ENCODE peak calls at places on chromosomes 6 and 20, in five cellular contexts. H, N, X, Q and B are unnamed samples.

GRCh38 chr20:44572551-44573500 is 9.6 kb upstream of the PKIG start:
- DNase-seq in H (peak; percentile 74), N (no peak), X (no peak), Q (no peak), B (peak; percentile 91)

GRCh38 chr20:52003976-52004375 is 187.6 kb downstream of the ZFP64 start:
- DNase-seq in H (no peak), N (no peak), X (no peak), Q (no peak), B (no peak)

GRCh38 chr6:16470502-16471221 is 232.3 kb downstream of the GMPR start:
- DNase-seq in H (no peak), N (no peak), X (no peak), Q (no peak), B (no peak)

GRCh38 chr6:11769816-11770545 is 8.6 kb downstream of the ADTRP start:
- DNase-seq in H (no peak), N (no peak), X (no peak), Q (no peak), B (no peak)

GRCh38 chr6:21722488-21722887 is 128.9 kb downstream of the SOX4 start:
- DNase-seq in H (no peak), N (no peak), X (no peak), Q (no peak), B (no peak)

GRCh38 chr6:2183235-2183634 is 62.2 kb downstream of the GMDS start:
- DNase-seq in H (no peak), N (no peak), X (no peak), Q (no peak), B (no peak)

GRCh38 chr20:38216736-38217595 is 43.6 kb downstream of the KIAA1755 start:
- DNase-seq in H (no peak), N (no peak), X (no peak), Q (no peak), B (no peak)

GRCh38 chr6:158803733-158804143 is 15.4 kb downstream of the EZR start:
- DNase-seq in H (peak; percentile 49), N (peak; percentile 35), X (no peak), Q (no peak), B (peak; percentile 53)

GRCh38 chr20:34580588-34580940 is 22.0 kb downstream of the MAP1LC3A start:
- DNase-seq in H (no peak), N (no peak), X (no peak), Q (no peak), B (no peak)

GRCh38 chr20:34045294-34045693 is 51.6 kb downstream of the RALY start:
- DNase-seq in H (no peak), N (no peak), X (no peak), Q (peak; percentile 35), B (no peak)

GRCh38 chr6:63447134-63447533 is 125.1 kb upstream of the LOC128125822 start:
- DNase-seq in H (no peak), N (no peak), X (no peak), Q (no peak), B (peak; percentile 29)

GRCh38 chr6:17968081-17968518 is 19.3 kb downstream of the KIF13A start:
- DNase-seq in H (no peak), N (no peak), X (no peak), Q (no peak), B (peak; percentile 28)

GRCh38 chr6:31702421-31702818 is 704 bp downstream of the ABHD16A start:
- DNase-seq in H (no peak), N (no peak), X (no peak), Q (no peak), B (no peak)

GRCh38 chr6:157121897-157122296 is 201.4 kb downstream of the TMEM242 start:
- DNase-seq in H (no peak), N (no peak), X (no peak), Q (no peak), B (no peak)

GRCh38 chr6:144319193-144319592 is 34.1 kb downstream of the UTRN start:
- DNase-seq in H (no peak), N (no peak), X (no peak), Q (no peak), B (no peak)

GRCh38 chr6:6057442-6058053 is 50.8 kb upstream of the NRN1 start:
- DNase-seq in H (peak; percentile 40), N (no peak), X (no peak), Q (no peak), B (peak; percentile 28)

GRCh38 chr20:16528078-16528477 is 45.2 kb downstream of the KIF16B start:
- DNase-seq in H (peak; percentile 85), N (no peak), X (no peak), Q (no peak), B (peak; percentile 94)

GRCh38 chr6:135568366-135568765 is 70.8 kb upstream of the AHI1 start:
- DNase-seq in H (peak; percentile 91), N (peak; percentile 53), X (no peak), Q (no peak), B (peak; percentile 19)

GRCh38 chr6:30640481-30640880 is 6.5 kb upstream of the C6orf136 start:
- DNase-seq in H (no peak), N (no peak), X (no peak), Q (no peak), B (no peak)

GRCh38 chr6:130794686-130795085 is 32.5 kb upstream of the SMLR1 start:
- DNase-seq in H (no peak), N (no peak), X (no peak), Q (no peak), B (no peak)

GRCh38 chr20:58599966-58600365 is 51.1 kb upstream of the STX16 start:
- DNase-seq in H (no peak), N (no peak), X (no peak), Q (no peak), B (no peak)

GRCh38 chr20:39036851-39037250 is 74.7 kb downstream of the DHX35 start:
- DNase-seq in H (no peak), N (no peak), X (no peak), Q (no peak), B (peak; percentile 6)

GRCh38 chr20:8432435-8433148 is 300.5 kb downstream of the PLCB1 start:
- DNase-seq in H (no peak), N (no peak), X (no peak), Q (no peak), B (no peak)

GRCh38 chr20:25319241-25320034 is 71.2 kb downstream of the ABHD12 start:
- DNase-seq in H (no peak), N (no peak), X (no peak), Q (no peak), B (no peak)